ENCODE peak calls at places on chromosomes 11 and 22, in five cellular contexts. D, F, S, Y and K are unnamed samples. For H3K36me3, the result is how much of the 10 kb centered on the place peaks cover.

GRCh38 chr22:37632174-37633081 is 7.0 kb upstream of the SH3BP1 start:
- DNase-seq in D (no peak), F (no peak), S (no peak), Y (no peak), K (no peak)

GRCh38 chr11:92527467-92527866 is 302.8 kb downstream of the FAT3 start:
- DNase-seq in D (no peak), F (no peak), S (no peak), Y (no peak), K (no peak)

GRCh38 chr11:108824601-108825000 is 159.7 kb downstream of the DDX10 start:
- DNase-seq in D (no peak), F (no peak), S (no peak), Y (peak), K (no peak)

GRCh38 chr11:100752371-100753073 is 65.4 kb downstream of the ARHGAP42 start:
- DNase-seq in D (peak), F (no peak), S (no peak), Y (no peak), K (no peak)

GRCh38 chr11:61058583-61059259 is 43.6 kb upstream of the CD5 start:
- DNase-seq in D (no peak), F (no peak), S (no peak), Y (no peak), K (no peak)

GRCh38 chr22:50731811-50732624 is 6.0 kb upstream of the ACR start:
- DNase-seq in D (peak), F (peak), S (peak), Y (no peak), K (peak)

GRCh38 chr11:130219148-130219547 is 59.6 kb downstream of the ST14 start:
- DNase-seq in D (no peak), F (no peak), S (no peak), Y (no peak), K (no peak)

GRCh38 chr11:47724041-47724729 is 9.0 kb upstream of the AGBL2 start:
- DNase-seq in D (peak), F (no peak), S (no peak), Y (no peak), K (peak)

GRCh38 chr22:47198801-47199251 is 436.4 kb downstream of the TBC1D22A start:
- DNase-seq in D (no peak), F (no peak), S (no peak), Y (no peak), K (no peak)

GRCh38 chr11:30025396-30026139 is 8.7 kb upstream of the KCNA4 start:
- DNase-seq in D (no peak), F (no peak), S (peak), Y (no peak), K (no peak)

GRCh38 chr11:30017467-30017895 is 651 bp upstream of the KCNA4 start:
- DNase-seq in D (no peak), F (peak), S (peak), Y (no peak), K (no peak)

GRCh38 chr11:30019481-30019880 is 2.7 kb upstream of the KCNA4 start:
- DNase-seq in D (no peak), F (no peak), S (no peak), Y (no peak), K (no peak)

GRCh38 chr11:30018443-30018842 is 1.6 kb upstream of the KCNA4 start:
- DNase-seq in D (no peak), F (no peak), S (peak), Y (no peak), K (no peak)

GRCh38 chr11:30023037-30023436 is 6.2 kb upstream of the KCNA4 start:
- DNase-seq in D (no peak), F (no peak), S (no peak), Y (no peak), K (no peak)
- TF ChIP-seq EZH2 in D (no peak), F (no peak), S (no peak), Y (no peak), K (no peak)

GRCh38 chr11:46521947-46522681 is 71.7 kb downstream of the AMBRA1 start:
- DNase-seq in D (no peak), F (no peak), S (peak), Y (no peak), K (peak)
- TF ChIP-seq CTCF in D (peak), F (peak), S (peak), Y (no peak), K (peak)

GRCh38 chr22:45203150-45203974 is 37.3 kb downstream of the KIAA0930 start:
- DNase-seq in D (no peak), F (no peak), S (no peak), Y (no peak), K (no peak)

GRCh38 chr22:45204751-45205623 is 35.7 kb downstream of the KIAA0930 start:
- DNase-seq in D (no peak), F (no peak), S (no peak), Y (no peak), K (no peak)

GRCh38 chr22:45202333-45203149 is 38.2 kb downstream of the KIAA0930 start:
- DNase-seq in D (peak), F (no peak), S (no peak), Y (no peak), K (no peak)

GRCh38 chr22:45205624-45205925 is 35.1 kb downstream of the KIAA0930 start:
- DNase-seq in D (no peak), F (no peak), S (no peak), Y (no peak), K (no peak)

DNA sequence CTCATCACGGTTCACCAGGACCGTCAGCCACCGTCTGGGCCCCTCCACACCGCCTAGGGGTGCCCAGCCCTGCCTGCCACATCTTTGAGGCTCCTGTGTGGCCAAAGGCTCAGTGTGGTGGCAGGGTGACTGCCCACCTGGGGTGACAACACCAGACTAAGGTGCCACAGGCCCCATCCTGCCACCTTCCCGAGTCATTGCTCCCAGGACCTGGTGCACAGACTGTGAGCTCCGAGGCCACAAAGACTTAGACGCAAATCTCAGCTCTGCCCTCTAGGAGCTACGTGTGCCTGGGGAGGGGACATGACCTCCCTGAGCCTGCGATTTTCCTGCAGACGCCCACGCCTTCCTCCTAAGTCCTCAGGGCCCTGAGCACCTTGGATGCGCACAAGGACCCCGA is 36.5 kb downstream of the KIAA0930 start:
- DNase-seq in D (no peak), F (no peak), S (no peak), Y (no peak), K (no peak)
- H3K36me3 ChIP-seq in D (under half), F (under half), S (under half), Y (under half), K (under half)

DNA sequence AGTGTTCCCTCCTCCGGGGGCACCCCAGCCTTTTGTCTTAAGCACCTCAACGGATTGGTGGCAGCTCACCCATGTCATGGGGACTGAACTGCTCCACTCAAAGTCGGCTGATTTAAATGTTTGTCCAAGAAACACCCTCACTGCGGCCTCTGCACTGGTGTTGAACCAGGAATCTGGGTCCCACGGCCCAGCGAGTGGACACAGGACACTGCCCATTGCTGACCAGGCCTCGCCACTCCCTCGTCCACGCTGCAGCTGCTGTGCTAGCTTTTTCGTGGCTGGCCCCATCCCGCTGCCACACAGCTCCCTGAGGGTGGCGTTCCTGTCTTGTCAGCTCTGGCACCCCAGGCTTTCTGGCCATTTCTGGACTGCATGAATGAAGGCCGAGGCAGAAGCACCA is 646.2 kb downstream of the BRD1 start:
- DNase-seq in D (no peak), F (no peak), S (no peak), Y (no peak), K (no peak)
- TF ChIP-seq EZH2 in D (no peak), F (no peak), S (no peak), Y (no peak), K (no peak)

GRCh38 chr11:20397281-20397680 is 9.8 kb downstream of the PRMT3 start:
- DNase-seq in D (peak), F (peak), S (peak), Y (peak), K (peak)
- TF ChIP-seq CTCF in D (peak), F (peak), S (peak), Y (peak), K (peak)

DNA sequence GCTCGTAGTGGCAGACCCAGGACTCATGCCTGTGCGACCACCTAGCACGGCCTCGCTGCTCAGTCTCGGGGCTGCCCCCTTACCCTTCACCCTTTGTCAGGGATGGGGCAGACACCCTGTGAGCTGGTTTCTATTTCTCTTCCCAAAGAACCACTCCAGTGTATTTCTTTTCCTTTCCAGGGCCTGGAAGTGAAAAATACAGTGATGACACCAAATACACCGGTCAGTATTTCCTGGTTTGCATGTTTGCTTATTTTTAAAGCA is 13.7 kb downstream of the TMEM121B start:
- DNase-seq in D (no peak), F (no peak), S (no peak), Y (no peak), K (no peak)
- H3K36me3 ChIP-seq in D (under half), F (under half), S (under half), Y (under half), K (under half)

DNA sequence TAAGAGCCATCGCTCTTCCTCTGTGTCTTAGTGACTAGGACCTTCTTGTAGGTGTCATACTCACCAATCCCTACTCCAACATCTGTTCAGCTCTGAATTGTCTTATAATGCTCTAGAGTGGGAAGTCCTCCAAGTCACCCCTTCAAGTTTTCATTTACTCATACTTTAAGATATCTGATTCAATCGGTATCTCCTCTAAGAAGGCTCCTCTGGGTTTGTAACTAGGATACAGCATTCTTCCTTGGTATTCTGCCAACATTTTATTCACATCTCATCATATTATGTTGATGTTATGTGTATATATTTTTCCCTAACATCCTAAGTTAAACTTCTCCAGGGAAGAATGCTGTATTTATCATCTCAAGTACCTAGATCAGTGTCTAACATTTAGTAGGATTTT is 662.1 kb downstream of the NTM start:
- DNase-seq in D (peak), F (no peak), S (no peak), Y (no peak), K (no peak)
- TF ChIP-seq EZH2 in D (no peak), F (no peak), S (no peak), Y (no peak), K (no peak)

GRCh38 chr22:27381960-27382742 is 419.4 kb downstream of the MN1 start:
- DNase-seq in D (no peak), F (peak), S (peak), Y (no peak), K (no peak)
- TF ChIP-seq CTCF in D (no peak), F (peak), S (peak), Y (no peak), K (no peak)

DNA sequence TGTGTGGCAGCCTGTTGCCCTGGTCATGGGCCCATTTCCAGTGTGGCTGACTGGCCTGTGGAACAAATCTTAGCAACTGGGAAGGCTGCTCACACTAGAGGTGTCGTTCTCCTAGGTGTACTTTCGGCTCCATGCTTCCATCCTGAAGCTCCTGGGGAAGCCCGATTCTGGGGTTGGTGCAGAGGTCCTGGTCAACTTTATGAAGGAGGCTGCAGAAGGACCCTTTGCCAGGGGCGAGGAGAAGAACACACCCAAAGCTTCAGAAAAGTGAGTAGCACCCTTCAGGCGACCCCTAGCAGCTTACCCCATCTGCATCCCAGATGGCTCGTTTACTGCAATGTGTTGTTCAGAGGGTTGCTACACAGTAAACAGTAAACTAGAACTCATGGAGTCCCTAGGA is 84.7 kb downstream of the CABIN1 start:
- DNase-seq in D (no peak), F (no peak), S (no peak), Y (no peak), K (no peak)
- H3K36me3 ChIP-seq in D (under half), F (under half), S (under half), Y (under half), K (under half)